ENCODE peak calls at places on chromosomes 12 and 14, in ten cellular contexts. C, L, P, V, N, S, F, X, I and Q are unnamed samples.
A peak's percentile ranks its signal among the peaks of the same experiment; 100 is the strongest.

GRCh38 chr12:6092784-6093722 is 31.4 kb downstream of the VWF start:
- DNase-seq in I (peak; percentile 33), F (no peak), L (peak; percentile 96), N (no peak), X (peak; percentile 92), P (no peak), C (no peak), S (peak; percentile 82), V (no peak), Q (peak; percentile 59)

GRCh38 chr12:104602426-104602825 is 145.7 kb downstream of the CHST11 start:
- DNase-seq in S (no peak), C (no peak), X (no peak), L (no peak), V (no peak), P (no peak), I (no peak), N (no peak), F (no peak), Q (no peak)

GRCh38 chr12:27966870-27967269 is 5.7 kb downstream of the PTHLH start:
- DNase-seq in S (peak; percentile 22), I (no peak), L (peak; percentile 97), X (peak; percentile 96), V (peak; percentile 47), C (no peak), P (no peak), N (no peak), F (no peak), Q (peak; percentile 83)

GRCh38 chr12:121861549-121862254 is 3.0 kb upstream of the HPD start:
- DNase-seq in C (no peak), V (no peak), N (no peak), L (peak; percentile 40), P (no peak), S (no peak), I (no peak), F (no peak), X (peak; percentile 10), Q (no peak)

GRCh38 chr12:104456950-104457745 is 400 bp downstream of the CHST11 start:
- DNase-seq in C (peak; percentile 29), L (peak; percentile 78), I (peak; percentile 55), V (peak; percentile 44), F (peak; percentile 79), P (peak; percentile 57), X (peak; percentile 62), S (peak; percentile 64), N (no peak), Q (peak; percentile 45)

GRCh38 chr12:111367661-111368221 is 1.2 kb downstream of the PHETA1 start:
- DNase-seq in F (peak; percentile 63), C (no peak), V (no peak), I (peak; percentile 17), S (peak; percentile 67), X (no peak), L (peak; percentile 15), N (no peak), P (no peak), Q (no peak)

GRCh38 chr12:69254046-69254445 is 14.7 kb downstream of the CPSF6 start:
- DNase-seq in N (no peak), I (no peak), P (no peak), X (peak; percentile 42), C (no peak), F (no peak), L (peak; percentile 51), V (no peak), S (no peak), Q (no peak)

GRCh38 chr12:115661103-115661502 is 616.4 kb downstream of the MED13L start:
- DNase-seq in F (no peak), P (no peak), V (no peak), N (no peak), L (peak; percentile 25), X (no peak), S (no peak), I (no peak), C (no peak), Q (no peak)

GRCh38 chr14:105419305-105420091 is at the start of gene MTA1:
- DNase-seq in I (peak; percentile 61), F (peak; percentile 75), V (no peak), S (peak; percentile 38), N (no peak), L (peak; percentile 49), C (peak; percentile 50), X (no peak), P (no peak), Q (no peak)